ENCODE peak calls at places on chromosomes 7 and 10, in ten cellular contexts. C, A, G, O, E, P, I, Y, N and W are unnamed samples.

GRCh38 chr10:71436268-71436922 is 39.7 kb downstream of the CDH23 start:
- DNase-seq in Y (no peak), I (no peak), N (no peak), A (no peak), C (peak), E (no peak), P (no peak), G (no peak), O (no peak), W (no peak)

GRCh38 chr10:44233561-44234470 is 151.1 kb downstream of the CXCL12 start:
- DNase-seq in A (no peak), C (peak), O (peak), N (peak), Y (no peak), E (peak), P (no peak), I (no peak), G (no peak), W (no peak)

GRCh38 chr7:150738092-150739044 is 1.1 kb downstream of the GIMAP5 start:
- DNase-seq in O (no peak), C (no peak), N (peak), A (peak), Y (no peak), I (no peak), G (no peak), P (no peak), E (no peak), W (no peak)

GRCh38 chr7:152122540-152122939 is 97.1 kb downstream of the GALNT11 start:
- DNase-seq in O (no peak), I (no peak), Y (no peak), C (no peak), N (no peak), E (no peak), G (no peak), P (no peak), A (no peak), W (no peak)

GRCh38 chr7:3065724-3066143 is 22.1 kb upstream of the CARD11 start:
- DNase-seq in C (peak), Y (peak), N (peak), I (no peak), E (peak), O (peak), A (peak), G (no peak), P (no peak), W (no peak)

GRCh38 chr7:84975586-84976185 is 211.2 kb downstream of the SEMA3D start:
- DNase-seq in N (peak), Y (no peak), O (no peak), A (no peak), E (no peak), P (no peak), I (no peak), C (no peak), G (no peak), W (no peak)

GRCh38 chr10:117268258-117268657 is 27.3 kb downstream of the SLC18A2 start:
- DNase-seq in E (no peak), G (no peak), Y (no peak), C (no peak), I (no peak), O (no peak), N (no peak), A (no peak), P (no peak), W (no peak)

GRCh38 chr10:124588736-124589451 is 127.3 kb downstream of the LHPP start:
- DNase-seq in E (peak), C (peak), G (no peak), Y (no peak), A (no peak), P (no peak), N (peak), I (no peak), O (peak), W (no peak)

GRCh38 chr10:68105820-68106219 is 3.5 kb upstream of the MYPN start:
- DNase-seq in Y (no peak), N (peak), I (no peak), O (no peak), P (no peak), E (no peak), A (no peak), C (no peak), G (no peak), W (no peak)

GRCh38 chr7:27424231-27424630 is 181.6 kb downstream of the EVX1 start:
- DNase-seq in O (no peak), G (no peak), C (no peak), N (no peak), P (no peak), E (no peak), A (no peak), I (no peak), Y (no peak), W (no peak)

GRCh38 chr10:103816431-103816830 is 38.9 kb downstream of the SH3PXD2A start:
- DNase-seq in O (no peak), Y (no peak), A (no peak), N (peak), E (no peak), I (no peak), G (no peak), C (no peak), P (no peak), W (no peak)

GRCh38 chr10:102240467-102241036 is 760 bp downstream of the PITX3 start:
- DNase-seq in C (peak), A (no peak), N (no peak), Y (no peak), I (no peak), G (no peak), O (no peak), E (no peak), P (no peak), W (no peak)

GRCh38 chr7:30422922-30423321 is 55.7 kb downstream of the NOD1 start:
- DNase-seq in E (no peak), G (no peak), A (no peak), C (peak), N (peak), O (no peak), P (no peak), Y (no peak), I (no peak), W (no peak)

GRCh38 chr10:99395750-99396445 is 34.5 kb downstream of the GOT1 start:
- DNase-seq in O (no peak), Y (no peak), I (no peak), P (no peak), G (no peak), N (peak), E (no peak), A (no peak), C (no peak), W (peak)

GRCh38 chr10:73186266-73186665 is 18.3 kb downstream of the FAM149B1 start:
- DNase-seq in P (no peak), N (no peak), C (no peak), G (no peak), E (no peak), A (no peak), I (no peak), Y (no peak), O (no peak), W (no peak)

GRCh38 chr7:107286751-107287621 is 118.2 kb downstream of the HBP1 start:
- DNase-seq in A (no peak), E (no peak), P (no peak), N (no peak), Y (no peak), G (no peak), C (no peak), I (no peak), O (no peak), W (no peak)

GRCh38 chr10:102785818-102786217 is 42.1 kb downstream of the WBP1L start:
- DNase-seq in E (no peak), P (no peak), A (no peak), I (no peak), O (peak), G (no peak), N (no peak), C (no peak), Y (no peak), W (no peak)

GRCh38 chr7:33108591-33108930 is 643 bp downstream of the RP9 start:
- DNase-seq in O (no peak), C (peak), I (no peak), G (no peak), E (no peak), N (no peak), Y (peak), A (no peak), P (no peak), W (no peak)

GRCh38 chr10:76311752-76312699 is 880.6 kb downstream of the LRMDA start:
- DNase-seq in Y (no peak), A (no peak), O (peak), C (peak), P (no peak), N (no peak), E (peak), G (no peak), I (peak), W (no peak)

GRCh38 chr7:110881731-110882130 is 209.2 kb upstream of the LRRN3 start:
- DNase-seq in P (no peak), O (no peak), N (no peak), G (no peak), C (no peak), I (no peak), A (no peak), Y (no peak), E (no peak), W (no peak)

GRCh38 chr10:72334196-72334831 is 20.4 kb downstream of the DNAJB12 start:
- DNase-seq in I (no peak), O (peak), Y (peak), C (peak), P (no peak), E (no peak), A (no peak), G (no peak), N (peak), W (no peak)

GRCh38 chr7:97499204-97499603 is 232.7 kb upstream of the TAC1 start:
- DNase-seq in N (no peak), Y (no peak), O (peak), G (no peak), A (no peak), C (peak), E (peak), P (no peak), I (peak), W (no peak)

GRCh38 chr7:98213296-98213873 is 2.1 kb downstream of the BHLHA15 start:
- DNase-seq in Y (no peak), P (no peak), N (no peak), A (no peak), G (no peak), O (no peak), E (no peak), I (no peak), C (peak), W (no peak)

GRCh38 chr10:36670616-36671402 is 454.6 kb upstream of the ANKRD30A start:
- DNase-seq in A (no peak), G (no peak), P (no peak), O (no peak), Y (no peak), C (no peak), N (peak), E (no peak), I (no peak), W (no peak)